ENCODE peak calls at places on chromosomes 3 and 15, in eight cellular contexts. M is prostate gland, A is fibroblast of lung, Q is H1, T is thyroid gland, Y is sigmoid colon, N is spleen, O is heart left ventricle. J is an unnamed sample.

GRCh38 chr3:155010416-155010815 is 69.7 kb upstream of the MME start:
- DNase-seq in Q (no peak), M (no peak), T (no peak), N (no peak), Y (no peak), O (no peak), A (no peak), J (no peak)

GRCh38 chr15:42401544-42402478 is 42.5 kb downstream of the CAPN3 start:
- DNase-seq in O (no peak), T (no peak), Y (no peak), A (no peak), M (no peak), Q (no peak), N (no peak), J (no peak)

GRCh38 chr3:196666001-196666867 is 26.7 kb downstream of the NRROS start:
- DNase-seq in A (peak; percentile 69), N (no peak), Q (peak; percentile 74), M (no peak), O (no peak), T (no peak), Y (no peak), J (no peak)

GRCh38 chr15:32778391-32779176 is 60.8 kb downstream of the GREM1 start:
- DNase-seq in N (no peak), Q (no peak), T (no peak), O (no peak), A (no peak), Y (no peak), M (no peak), J (no peak)

GRCh38 chr3:7504886-7505775 is 644.2 kb downstream of the GRM7 start:
- DNase-seq in N (no peak), A (peak; percentile 88), Y (no peak), Q (no peak), T (no peak), O (no peak), M (no peak), J (no peak)

GRCh38 chr3:148218222-148218621 is 479.5 kb upstream of the AGTR1 start:
- DNase-seq in M (no peak), A (no peak), O (no peak), Q (no peak), N (no peak), T (no peak), Y (no peak), J (peak; percentile 65)

GRCh38 chr15:78259232-78259631 is 5.1 kb upstream of the DNAJA4 start:
- DNase-seq in Y (no peak), N (no peak), O (no peak), Q (no peak), T (no peak), A (no peak), M (no peak), J (no peak)

GRCh38 chr3:707041-707440 is 385.8 kb upstream of the CNTN6 start:
- DNase-seq in Y (no peak), N (no peak), A (no peak), M (no peak), O (no peak), Q (no peak), T (no peak), J (no peak)

GRCh38 chr15:74630284-74631086 is 14.8 kb downstream of the CLK3 start:
- DNase-seq in Q (no peak), N (peak; percentile 90), M (no peak), T (no peak), O (no peak), Y (no peak), A (no peak), J (no peak)

GRCh38 chr3:14503033-14503705 is 37.0 kb downstream of the GRIP2 start:
- DNase-seq in T (no peak), Y (no peak), M (no peak), O (no peak), A (no peak), Q (no peak), N (no peak), J (no peak)

GRCh38 chr15:90481023-90481422 is 48.7 kb upstream of the CRTC3 start:
- DNase-seq in M (no peak), Q (no peak), N (no peak), T (no peak), A (no peak), Y (no peak), O (no peak), J (no peak)

GRCh38 chr3:61832375-61833229 is 271.2 kb downstream of the PTPRG start:
- DNase-seq in Y (no peak), N (no peak), A (peak; percentile 54), T (no peak), Q (no peak), O (no peak), M (no peak), J (no peak)

DNA sequence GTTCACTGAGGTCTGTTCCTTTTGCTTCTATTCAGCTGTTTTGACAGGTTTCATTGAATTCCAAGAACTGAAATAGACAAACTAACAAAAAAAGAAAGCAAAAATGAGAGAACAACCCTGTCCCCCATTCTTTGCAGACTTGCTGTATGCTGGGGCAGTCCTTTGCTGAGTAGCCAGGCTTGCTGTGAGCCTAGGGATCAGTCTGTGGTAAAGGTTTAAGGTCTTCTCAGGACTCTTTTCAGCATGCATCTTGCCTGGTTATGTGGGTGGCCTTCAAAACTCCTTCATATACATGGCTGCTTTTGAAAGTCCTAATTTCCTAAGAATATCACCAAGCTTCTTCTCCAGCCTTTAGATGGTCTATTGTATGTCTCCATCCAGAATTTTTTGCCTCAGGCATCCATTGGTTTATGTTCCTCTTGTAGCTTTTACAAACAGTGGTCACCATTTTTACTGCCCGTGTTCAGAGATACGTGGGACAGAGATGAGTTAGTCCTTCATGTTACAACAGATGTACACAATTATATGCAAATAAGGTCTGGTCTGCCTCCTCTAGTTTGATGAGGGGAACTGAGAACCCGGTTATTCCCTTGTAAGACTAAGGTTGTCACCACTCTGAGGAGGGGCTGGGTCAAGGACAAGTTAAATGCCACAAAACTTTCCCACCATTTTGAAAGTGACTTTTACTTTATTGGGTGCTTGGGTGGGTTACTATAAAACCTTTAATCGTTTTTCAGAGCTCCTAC is 41.4 kb downstream of the SACM1L start:
- DNase-seq in Q (no peak), M (no peak), T (no peak), O (no peak), A (no peak), N (no peak), Y (no peak), J (no peak)
- H3K27me3 ChIP-seq in Q (no peaks in the 10 kb centered on the region), M (no peaks in the 10 kb centered on the region), T (no peaks in the 10 kb centered on the region), O (no peaks in the 10 kb centered on the region), A (no peaks in the 10 kb centered on the region), N (no peaks in the 10 kb centered on the region), Y (no peaks in the 10 kb centered on the region), J (no peaks in the 10 kb centered on the region)

GRCh38 chr15:66850078-66850991 is 148.3 kb downstream of the SMAD6 start:
- DNase-seq in Q (no peak), T (no peak), N (no peak), M (no peak), Y (no peak), O (peak; percentile 62), A (no peak), J (no peak)

GRCh38 chr15:66849746-66850077 is 147.7 kb downstream of the SMAD6 start:
- DNase-seq in O (no peak), Y (no peak), Q (no peak), M (no peak), N (no peak), A (no peak), T (no peak), J (no peak)

GRCh38 chr15:66849393-66849745 is 147.3 kb downstream of the SMAD6 start:
- DNase-seq in M (no peak), N (peak; percentile 32), A (no peak), Q (no peak), Y (no peak), O (peak; percentile 14), T (no peak), J (no peak)

GRCh38 chr15:66852064-66852905 is 150.2 kb downstream of the SMAD6 start:
- DNase-seq in T (no peak), M (no peak), Q (peak; percentile 47), O (peak; percentile 16), Y (peak; percentile 61), N (no peak), A (no peak), J (no peak)

GRCh38 chr15:66851226-66852063 is 149.4 kb downstream of the SMAD6 start:
- DNase-seq in O (peak; percentile 87), Y (peak; percentile 94), M (peak; percentile 73), T (peak; percentile 88), Q (peak; percentile 90), N (peak; percentile 95), A (peak; percentile 86), J (peak; percentile 93)
- H3K27ac ChIP-seq in O (peak overlapping the region; percentile 84), Y (peak overlapping the region; percentile 49), M (peak overlapping the region; percentile 55), T (no peak overlapping the region), Q (no peak overlapping the region), N (no peak overlapping the region), A (peak overlapping the region; percentile 0), J (peak overlapping the region; percentile 83)

DNA sequence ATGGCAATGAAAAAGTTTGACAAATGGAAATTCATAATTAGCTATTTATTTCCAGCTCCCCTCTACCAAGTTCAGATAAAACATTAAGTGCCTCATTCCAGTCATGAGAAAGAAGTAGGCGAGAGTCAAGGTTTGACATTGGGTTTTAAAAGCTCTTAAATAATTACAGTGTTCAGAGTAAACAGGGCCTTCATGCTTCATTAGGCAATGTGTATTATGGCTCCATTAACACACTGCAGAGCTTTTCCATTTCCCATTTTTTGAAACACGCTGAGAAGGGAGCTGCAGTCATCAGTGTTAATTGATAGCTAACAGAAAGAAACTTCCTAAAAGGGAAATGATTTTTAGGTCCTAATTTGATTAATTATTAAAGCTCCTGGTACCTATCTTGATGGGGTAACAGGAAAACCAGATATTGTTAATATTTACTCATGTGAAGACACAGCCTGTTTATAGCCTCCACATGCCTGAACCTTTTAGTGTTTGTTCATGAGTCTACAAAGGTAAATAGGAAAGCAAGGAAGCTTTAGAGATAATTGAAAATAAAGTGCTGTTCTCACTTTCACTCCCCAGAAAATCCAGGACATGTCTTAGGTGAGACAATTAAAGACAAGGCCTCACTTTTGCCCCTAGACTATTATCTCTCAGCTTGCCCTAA is 28.7 kb downstream of the SST start:
- DNase-seq in T (no peak), Q (no peak), Y (no peak), N (no peak), O (no peak), M (no peak), A (no peak), J (no peak)
- H3K27me3 ChIP-seq in T (no peaks in the 10 kb centered on the region), Q (no peaks in the 10 kb centered on the region), Y (no peaks in the 10 kb centered on the region), N (no peaks in the 10 kb centered on the region), O (peaks cover 5% of the 10 kb centered on the region), M (no peaks in the 10 kb centered on the region), A (no peaks in the 10 kb centered on the region), J (no peaks in the 10 kb centered on the region)

GRCh38 chr3:49339593-49339946 is 283 bp downstream of the USP4 start:
- DNase-seq in A (no peak), Y (peak; percentile 70), O (peak; percentile 36), Q (peak; percentile 66), T (no peak), M (no peak), N (peak; percentile 89), J (no peak)

GRCh38 chr3:49341996-49342395 is 2.1 kb upstream of the USP4 start:
- DNase-seq in T (no peak), Q (no peak), M (no peak), O (no peak), N (no peak), Y (no peak), A (no peak), J (no peak)

GRCh38 chr3:49339947-49340800 is at the start of gene USP4:
- DNase-seq in T (peak; percentile 93), N (peak; percentile 100), A (peak; percentile 86), Q (peak; percentile 81), Y (peak; percentile 94), O (peak; percentile 93), M (peak; percentile 86), J (peak; percentile 94)

GRCh38 chr3:49346797-49347251 is 7.0 kb upstream of the USP4 start:
- DNase-seq in A (peak; percentile 44), Y (no peak), Q (no peak), M (peak; percentile 49), O (no peak), N (no peak), T (no peak), J (no peak)

GRCh38 chr3:49343163-49343562 is 3.3 kb upstream of the USP4 start:
- DNase-seq in O (no peak), T (no peak), Y (no peak), Q (no peak), M (no peak), N (no peak), A (no peak), J (no peak)
- H3K27ac ChIP-seq in O (peak overlapping the region; percentile 96), T (no peak overlapping the region), Y (no peak overlapping the region), Q (no peak overlapping the region), M (no peak overlapping the region), N (peak overlapping the region; percentile 98), A (no peak overlapping the region), J (no peak overlapping the region)